ENCODE peak calls at places on chromosomes 5 and 9, in seven cellular contexts. F is activated CD8-positive, alpha-beta memory T cell treated with anti-CD3 and anti-CD28 coated beads for 48 hours; X is transverse colon; A is CD8-positive, alpha-beta memory T cell; C is posterior vena cava; N is HFF-Myc; I is NCI-H1092 treated with DMSO at 0.1 percent for 48 hours. D is an unnamed sample.

GRCh38 chr9:134209731-134210311 is 45.5 kb upstream of the RNU6ATAC start:
- DNase-seq in F (no peak), I (no peak), A (no peak), C (peak; percentile 72), N (no peak), X (no peak), D (no peak)

GRCh38 chr9:14111670-14112069 is 202.3 kb downstream of the NFIB start:
- DNase-seq in N (no peak), F (no peak), A (no peak), C (no peak), I (no peak), X (no peak), D (peak; percentile 17)

GRCh38 chr5:102815084-102815483 is 60.0 kb downstream of the PAM start:
- DNase-seq in X (no peak), F (no peak), I (no peak), C (no peak), N (no peak), A (no peak), D (no peak)

GRCh38 chr9:133584559-133585476 is 24.4 kb downstream of the FAM163B start:
- DNase-seq in A (no peak), X (peak; percentile 43), I (peak; percentile 97), F (no peak), C (no peak), N (no peak), D (no peak)

GRCh38 chr9:73753171-73753570 is 601.5 kb downstream of the ANXA1 start:
- DNase-seq in I (no peak), C (no peak), A (no peak), F (no peak), N (no peak), X (no peak), D (no peak)

GRCh38 chr5:10527281-10527950 is 36.5 kb upstream of the ANKRD33B start:
- DNase-seq in A (no peak), F (no peak), I (no peak), X (no peak), N (no peak), C (no peak), D (no peak)

GRCh38 chr9:121559183-121559582 is 59.5 kb upstream of the GGTA1 start:
- DNase-seq in X (no peak), A (no peak), F (no peak), C (no peak), N (no peak), I (no peak), D (no peak)

GRCh38 chr5:35860686-35861085 is 4.0 kb downstream of the IL7R start:
- DNase-seq in C (no peak), I (no peak), N (no peak), A (no peak), X (no peak), F (no peak), D (no peak)

GRCh38 chr5:138454121-138454520 is 11.2 kb upstream of the EGR1 start:
- DNase-seq in I (no peak), F (no peak), C (peak; percentile 31), A (no peak), X (no peak), N (no peak), D (no peak)

GRCh38 chr5:79076819-79077218 is 7.3 kb downstream of the BHMT2 start:
- DNase-seq in C (no peak), N (no peak), X (no peak), I (no peak), F (no peak), A (no peak), D (no peak)

D was measured in lung microvascular endothelial cell.